ENCODE peak calls at places on chromosomes 11 and 22, in seven cellular contexts. I is HepG2, V is GM12878, D is WTC11, W is HCT116, C is K562, P is H1. Q is an unnamed sample.

GRCh38 chr11:60868682-60869450 is 1.5 kb downstream of the ZP1 start:
- DNase-seq in I (no peak), V (no peak), D (no peak), W (no peak), C (no peak), P (no peak), Q (no peak)

GRCh38 chr11:134665571-134666268 is 253.7 kb upstream of the B3GAT1 start:
- DNase-seq in I (no peak), V (no peak), D (no peak), W (no peak), C (no peak), P (no peak), Q (no peak)

GRCh38 chr11:111069076-111069475 is 176.4 kb upstream of the POU2AF2 start:
- DNase-seq in I (peak), V (no peak), D (peak), W (peak), C (no peak), P (peak), Q (peak)

GRCh38 chr11:131447268-131447667 is 76.9 kb downstream of the NTM start:
- DNase-seq in I (no peak), V (no peak), D (no peak), W (no peak), C (no peak), P (no peak), Q (no peak)

GRCh38 chr11:10654211-10655150 is 39.1 kb downstream of the IRAG1 start:
- DNase-seq in I (peak), V (peak), D (no peak), W (peak), C (peak), P (no peak), Q (peak)

GRCh38 chr11:108199446-108200321 is 22.8 kb downstream of the NPAT start:
- DNase-seq in I (no peak), V (peak), D (no peak), W (no peak), C (peak), P (no peak), Q (no peak)

GRCh38 chr11:23556163-23556750 is 696.0 kb upstream of the CCDC179 start:
- DNase-seq in I (no peak), V (no peak), D (no peak), W (no peak), C (no peak), P (no peak), Q (no peak)

GRCh38 chr11:67282155-67282875 is 6.8 kb upstream of the ANKRD13D start:
- DNase-seq in I (no peak), V (no peak), D (no peak), W (no peak), C (no peak), P (no peak), Q (no peak)

GRCh38 chr22:23834406-23834805 is 4.4 kb downstream of the DERL3 start:
- DNase-seq in I (no peak), V (no peak), D (no peak), W (no peak), C (no peak), P (no peak), Q (no peak)

GRCh38 chr11:101046947-101047346 is 82.7 kb downstream of the PGR start:
- DNase-seq in I (no peak), V (no peak), D (no peak), W (no peak), C (no peak), P (no peak), Q (no peak)

GRCh38 chr22:47083379-47083986 is 321.0 kb downstream of the TBC1D22A start:
- DNase-seq in I (no peak), V (no peak), D (no peak), W (no peak), C (no peak), P (no peak), Q (no peak)

GRCh38 chr11:93279911-93280347 is 50.6 kb upstream of the DEUP1 start:
- DNase-seq in I (no peak), V (peak), D (no peak), W (no peak), C (no peak), P (no peak), Q (peak)

GRCh38 chr22:46351767-46352166 is 16.3 kb downstream of the TRMU start:
- DNase-seq in I (no peak), V (no peak), D (no peak), W (no peak), C (no peak), P (no peak), Q (no peak)

GRCh38 chr11:12212821-12213185 is 102.4 kb downstream of the MICAL2 start:
- DNase-seq in I (no peak), V (no peak), D (no peak), W (no peak), C (no peak), P (no peak), Q (no peak)

GRCh38 chr11:60589611-60590010 is 74.4 kb downstream of the MS4A13 start:
- DNase-seq in I (no peak), V (no peak), D (no peak), W (peak), C (no peak), P (no peak), Q (no peak)

GRCh38 chr22:26846645-26847044 is 189.3 kb downstream of the MIAT start:
- DNase-seq in I (no peak), V (no peak), D (no peak), W (no peak), C (no peak), P (no peak), Q (no peak)

GRCh38 chr11:65573391-65574146 is 1.2 kb downstream of the FAM89B start:
- DNase-seq in I (no peak), V (no peak), D (no peak), W (no peak), C (no peak), P (no peak), Q (no peak)

GRCh38 chr22:19974935-19975706 is 33.5 kb upstream of the TXNRD2 start:
- DNase-seq in I (no peak), V (no peak), D (no peak), W (no peak), C (peak), P (no peak), Q (no peak)

GRCh38 chr22:38176170-38176741 is 5.4 kb downstream of the PLA2G6 start:
- DNase-seq in I (no peak), V (peak), D (no peak), W (no peak), C (no peak), P (no peak), Q (no peak)

GRCh38 chr11:111361082-111361801 is 17.8 kb downstream of the POU2AF1 start:
- DNase-seq in I (no peak), V (no peak), D (no peak), W (no peak), C (no peak), P (no peak), Q (no peak)

GRCh38 chr22:42688241-42688913 is 32.3 kb downstream of the A4GALT start:
- DNase-seq in I (peak), V (no peak), D (peak), W (no peak), C (peak), P (no peak), Q (peak)

GRCh38 chr22:20298803-20299735 is 20.8 kb downstream of the DGCR6L start:
- DNase-seq in I (peak), V (no peak), D (peak), W (peak), C (peak), P (peak), Q (peak)

GRCh38 chr22:19497245-19497644 is 17.5 kb downstream of the CDC45 start:
- DNase-seq in I (no peak), V (no peak), D (no peak), W (no peak), C (peak), P (no peak), Q (no peak)

GRCh38 chr22:42172385-42173172 is 42.0 kb upstream of the CYP2D6 start:
- DNase-seq in I (peak), V (no peak), D (no peak), W (no peak), C (no peak), P (no peak), Q (no peak)

GRCh38 chr11:92322225-92322624 is 97.6 kb downstream of the FAT3 start:
- DNase-seq in I (no peak), V (no peak), D (no peak), W (no peak), C (no peak), P (no peak), Q (no peak)

GRCh38 chr22:23832226-23833016 is 6.4 kb downstream of the DERL3 start:
- DNase-seq in I (no peak), V (no peak), D (no peak), W (no peak), C (no peak), P (no peak), Q (no peak)

GRCh38 chr11:16814410-16815046 is 76.1 kb downstream of the C11orf58 start:
- DNase-seq in I (no peak), V (no peak), D (no peak), W (no peak), C (no peak), P (no peak), Q (no peak)

GRCh38 chr11:110883266-110883665 is 171.0 kb upstream of the ARHGAP20 start:
- DNase-seq in I (no peak), V (no peak), D (no peak), W (no peak), C (no peak), P (no peak), Q (no peak)

GRCh38 chr11:113994077-113994954 is 19.4 kb downstream of the HTR3A start:
- DNase-seq in I (no peak), V (no peak), D (peak), W (no peak), C (peak), P (no peak), Q (peak)

GRCh38 chr11:132886335-132886734 is 646.0 kb downstream of the OPCML start:
- DNase-seq in I (no peak), V (no peak), D (no peak), W (no peak), C (no peak), P (no peak), Q (no peak)

GRCh38 chr11:1012740-1013627 is 23.5 kb downstream of the MUC6 start:
- DNase-seq in I (no peak), V (no peak), D (no peak), W (no peak), C (no peak), P (no peak), Q (no peak)

GRCh38 chr22:36332623-36333331 is 55.0 kb downstream of the MYH9 start:
- DNase-seq in I (no peak), V (peak), D (peak), W (no peak), C (peak), P (no peak), Q (no peak)

GRCh38 chr11:66076561-66076960 is 6.5 kb downstream of the PACS1 start:
- DNase-seq in I (no peak), V (no peak), D (no peak), W (no peak), C (no peak), P (no peak), Q (no peak)

GRCh38 chr11:86151188-86152005 is 82.5 kb upstream of the PICALM start:
- DNase-seq in I (no peak), V (no peak), D (no peak), W (no peak), C (peak), P (no peak), Q (no peak)

GRCh38 chr11:105489431-105489830 is 120.4 kb upstream of the GRIA4 start:
- DNase-seq in I (no peak), V (no peak), D (no peak), W (no peak), C (no peak), P (no peak), Q (no peak)

GRCh38 chr11:105229257-105229656 is 89.7 kb upstream of the CARD18 start:
- DNase-seq in I (no peak), V (no peak), D (no peak), W (no peak), C (no peak), P (no peak), Q (no peak)

GRCh38 chr22:46064966-46065666 is 85.2 kb upstream of the PPARA start:
- DNase-seq in I (no peak), V (no peak), D (no peak), W (no peak), C (no peak), P (no peak), Q (no peak)

GRCh38 chr11:79314906-79315689 is 125.7 kb downstream of the TENM4 start:
- DNase-seq in I (no peak), V (no peak), D (peak), W (no peak), C (no peak), P (peak), Q (no peak)

GRCh38 chr22:25996669-25997068 is 172.6 kb upstream of the SEZ6L start:
- DNase-seq in I (no peak), V (no peak), D (no peak), W (no peak), C (no peak), P (no peak), Q (no peak)

GRCh38 chr11:84430661-84431060 is 1144.5 kb upstream of the CCDC90B start:
- DNase-seq in I (no peak), V (no peak), D (no peak), W (no peak), C (no peak), P (no peak), Q (no peak)
- TF ChIP-seq SP1 in I (no peak), V (no peak), D (no peak), W (no peak), C (no peak), P (no peak), Q (no peak)

DNA sequence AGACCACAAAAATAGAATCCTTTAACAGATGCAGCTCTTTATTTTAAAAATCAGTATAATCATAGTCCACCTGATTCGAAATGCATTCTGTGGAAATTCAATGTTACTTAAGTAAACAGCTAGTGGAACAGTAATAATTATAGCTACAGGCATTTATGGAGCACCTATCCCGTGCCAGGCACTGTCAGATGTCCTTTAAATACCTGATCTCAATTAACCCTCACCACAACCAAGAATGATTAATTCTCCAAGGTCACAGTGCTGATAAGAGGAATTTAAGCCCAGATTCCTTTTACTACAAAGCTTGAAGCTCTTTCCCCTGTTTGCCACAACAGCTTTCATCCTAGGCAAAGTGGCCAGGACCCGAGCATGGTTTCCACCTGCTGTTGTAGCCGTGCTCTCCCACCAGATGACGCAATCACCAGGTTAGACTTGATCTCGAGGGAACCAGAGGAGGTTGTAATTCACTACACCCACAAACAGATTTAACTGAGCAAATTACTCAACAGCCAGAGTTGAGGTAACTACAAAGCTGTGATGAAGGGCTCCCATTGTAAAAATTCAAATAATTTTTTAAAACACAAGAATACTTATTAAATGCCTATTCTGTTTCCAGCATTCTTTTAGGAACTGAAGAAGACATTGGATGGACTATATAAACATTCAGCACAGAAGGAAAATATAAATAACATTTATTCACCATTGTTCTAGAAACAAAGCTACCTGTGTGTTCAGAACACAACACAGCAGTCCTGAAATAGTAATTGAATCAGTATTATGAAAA is 10.3 kb downstream of the PRDM10 start:
- DNase-seq in I (peak), V (no peak), D (peak), W (peak), C (peak), P (no peak), Q (peak)
- TF ChIP-seq SP1 in I (no peak), V (no peak), D (no peak), W (peak), C (no peak), P (no peak), Q (no peak)

GRCh38 chr22:30564766-30565118 is 9.7 kb downstream of the GAL3ST1 start:
- DNase-seq in I (no peak), V (no peak), D (peak), W (no peak), C (no peak), P (no peak), Q (no peak)
- TF ChIP-seq SP1 in I (no peak), V (no peak), D (no peak), W (no peak), C (no peak), P (no peak), Q (no peak)

GRCh38 chr11:6606471-6607189 is 3.1 kb downstream of the ILK start:
- DNase-seq in I (peak), V (no peak), D (peak), W (peak), C (peak), P (peak), Q (peak)

GRCh38 chr11:6602096-6602940 is 1.1 kb downstream of the RRP8 start:
- DNase-seq in I (no peak), V (no peak), D (no peak), W (no peak), C (no peak), P (no peak), Q (no peak)

GRCh38 chr11:6603287-6604080 is at the start of the genes ILK and RRP8:
- DNase-seq in I (peak), V (peak), D (peak), W (peak), C (peak), P (no peak), Q (peak)

GRCh38 chr11:6607190-6607635 is 3.6 kb downstream of the ILK start:
- DNase-seq in I (no peak), V (no peak), D (no peak), W (no peak), C (no peak), P (no peak), Q (no peak)

DNA sequence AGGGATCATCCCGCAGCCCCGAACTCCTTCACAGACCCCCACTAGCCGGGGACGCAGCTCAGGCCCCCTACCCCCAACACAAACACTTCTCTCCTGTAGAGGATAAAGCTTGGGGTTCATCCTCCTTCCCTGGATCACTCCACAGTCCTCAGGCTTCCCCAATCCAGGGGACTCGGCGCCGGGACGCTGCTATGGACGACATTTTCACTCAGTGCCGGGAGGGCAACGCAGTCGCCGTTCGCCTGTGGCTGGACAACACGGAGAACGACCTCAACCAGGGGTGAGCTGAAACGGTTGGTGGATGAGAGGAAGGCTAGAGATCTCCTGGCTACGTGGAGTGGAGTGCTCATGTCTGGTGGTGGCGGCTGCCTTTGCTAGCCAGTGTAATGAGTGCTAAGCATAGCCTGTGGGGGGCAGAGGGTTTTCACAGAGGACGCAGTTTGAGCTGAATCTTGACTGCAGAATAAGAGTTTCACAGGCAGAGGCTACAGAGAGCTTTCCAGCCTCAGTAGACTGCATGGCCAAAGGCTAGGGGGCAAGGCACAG is 580 bp downstream of the ILK start:
- DNase-seq in I (peak), V (no peak), D (peak), W (no peak), C (peak), P (no peak), Q (peak)
- TF ChIP-seq SP1 in I (no peak), V (no peak), D (no peak), W (no peak), C (no peak), P (no peak), Q (no peak)

DNA sequence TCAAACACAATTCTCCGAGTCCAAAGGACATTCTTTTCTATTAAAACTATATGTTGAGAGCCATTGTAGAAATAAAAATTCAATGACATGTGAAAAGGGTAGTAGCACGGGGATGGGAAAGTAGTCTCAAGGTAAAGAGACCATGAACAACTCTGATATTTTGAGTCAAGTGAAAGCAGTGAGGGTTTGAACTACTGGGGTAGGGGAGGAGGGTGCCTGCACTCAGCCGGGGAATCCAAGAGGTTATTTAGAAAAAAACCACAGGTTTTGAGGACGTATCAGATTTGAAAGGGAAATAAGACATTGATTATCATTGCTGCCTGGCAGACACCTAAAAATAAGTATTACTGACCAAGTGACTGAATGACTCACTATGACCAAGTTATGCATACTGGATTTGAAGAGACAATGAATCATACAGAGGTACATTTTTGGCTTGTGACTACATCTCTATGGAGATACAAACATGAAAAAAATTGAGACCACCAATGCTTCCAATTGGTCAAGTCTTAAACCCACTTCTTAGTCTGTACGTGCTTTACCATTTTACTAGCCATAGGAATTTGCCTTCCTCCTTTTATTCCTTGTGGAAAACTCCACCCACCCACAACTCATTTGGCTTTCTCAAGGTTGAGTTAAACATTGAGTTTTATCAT is 2.2 kb upstream of the OR52H1 start:
- DNase-seq in I (no peak), V (peak), D (no peak), W (peak), C (no peak), P (no peak), Q (no peak)
- TF ChIP-seq SP1 in I (no peak), V (no peak), D (no peak), W (peak), C (no peak), P (no peak), Q (no peak)